ENCODE peak calls at places on chromosomes 11 and 22, in four cellular contexts. L, N, X and D are unnamed samples.

GRCh38 chr11:46886211-46886610 is 32.1 kb downstream of the LRP4 start:
- DNase-seq in X (no peak), N (no peak), L (no peak), D (no peak)

GRCh38 chr11:116792869-116793475 is 1.3 kb upstream of the APOA5 start:
- DNase-seq in X (no peak), L (no peak), N (no peak), D (no peak)

GRCh38 chr11:68302256-68303054 is 9.9 kb upstream of the LRP5 start:
- DNase-seq in L (no peak), X (no peak), N (peak; percentile 15), D (no peak)

GRCh38 chr11:116107229-116107628 is 603.0 kb upstream of the CADM1 start:
- DNase-seq in X (no peak), N (no peak), L (no peak), D (no peak)

GRCh38 chr11:129131361-129131760 is 60.8 kb downstream of the ARHGAP32 start:
- DNase-seq in N (no peak), X (no peak), L (no peak), D (no peak)

GRCh38 chr11:103907548-103908455 is 128.6 kb upstream of the DDI1 start:
- DNase-seq in L (no peak), N (no peak), X (no peak), D (peak; percentile 92)

GRCh38 chr11:44621140-44621681 is 55.7 kb downstream of the CD82 start:
- DNase-seq in N (peak; percentile 92), X (no peak), L (peak; percentile 70), D (peak; percentile 90)

GRCh38 chr11:65071907-65072630 is 11.8 kb downstream of the CDCA5 start:
- DNase-seq in N (no peak), X (no peak), L (no peak), D (no peak)

GRCh38 chr22:44341431-44342346 is 28.9 kb upstream of the SHISAL1 start:
- DNase-seq in N (peak; percentile 84), X (no peak), L (no peak), D (no peak)

GRCh38 chr22:32852346-32853251 is 51.1 kb downstream of the TIMP3 start:
- DNase-seq in N (peak; percentile 37), X (no peak), L (peak; percentile 73), D (no peak)

GRCh38 chr11:47589103-47589502 is 2.6 kb downstream of the FAM180B start:
- DNase-seq in X (no peak), N (no peak), L (no peak), D (no peak)

GRCh38 chr11:2586091-2586792 is 113.6 kb downstream of the KCNQ1OT1 start:
- DNase-seq in N (peak; percentile 19), X (no peak), L (no peak), D (peak; percentile 18)

GRCh38 chr11:79503028-79503427 is 62.2 kb upstream of the TENM4 start:
- DNase-seq in X (no peak), L (no peak), N (no peak), D (no peak)

GRCh38 chr11:128468106-128468505 is 119.3 kb downstream of the ETS1 start:
- DNase-seq in L (no peak), X (no peak), N (no peak), D (no peak)

GRCh38 chr11:116515666-116516184 is 257.1 kb downstream of the BUD13 start:
- DNase-seq in L (peak; percentile 50), X (no peak), N (no peak), D (no peak)

GRCh38 chr11:7548659-7549283 is 35.0 kb downstream of the PPFIBP2 start:
- DNase-seq in L (peak; percentile 22), N (no peak), X (no peak), D (no peak)

GRCh38 chr11:72836111-72836510 is 21.9 kb downstream of the ATG16L2 start:
- DNase-seq in N (no peak), X (no peak), L (no peak), D (no peak)

GRCh38 chr22:49351761-49352221 is 475.9 kb downstream of the BRD1 start:
- DNase-seq in L (no peak), X (no peak), N (peak; percentile 8), D (no peak)

GRCh38 chr11:123815116-123815515 is 9.0 kb upstream of the OR6M1 start:
- DNase-seq in N (no peak), L (no peak), X (no peak), D (no peak)

GRCh38 chr22:32542332-32543019 is 67.9 kb downstream of the FBXO7 start:
- DNase-seq in L (no peak), N (no peak), X (no peak), D (no peak)

GRCh38 chr11:102452461-102453285 is at the start of gene TMEM123:
- DNase-seq in L (peak; percentile 83), X (no peak), N (peak; percentile 93), D (peak; percentile 89)

GRCh38 chr22:28997342-28997741 is 64.3 kb downstream of the C22orf31 start:
- DNase-seq in L (no peak), N (no peak), X (no peak), D (no peak)

GRCh38 chr11:1126491-1126926 is 31.2 kb upstream of the MUC5AC start:
- DNase-seq in X (no peak), L (no peak), N (peak; percentile 8), D (no peak)

GRCh38 chr11:125724125-125724524 is 22.0 kb upstream of the PATE1 start:
- DNase-seq in L (no peak), N (no peak), X (no peak), D (peak; percentile 40)

GRCh38 chr22:49535527-49536125 is 292.0 kb downstream of the BRD1 start:
- DNase-seq in X (no peak), N (no peak), L (no peak), D (no peak)

GRCh38 chr11:2884424-2884815 is 1.2 kb downstream of the CDKN1C start:
- DNase-seq in X (no peak), L (no peak), N (peak; percentile 79), D (no peak)

DNA sequence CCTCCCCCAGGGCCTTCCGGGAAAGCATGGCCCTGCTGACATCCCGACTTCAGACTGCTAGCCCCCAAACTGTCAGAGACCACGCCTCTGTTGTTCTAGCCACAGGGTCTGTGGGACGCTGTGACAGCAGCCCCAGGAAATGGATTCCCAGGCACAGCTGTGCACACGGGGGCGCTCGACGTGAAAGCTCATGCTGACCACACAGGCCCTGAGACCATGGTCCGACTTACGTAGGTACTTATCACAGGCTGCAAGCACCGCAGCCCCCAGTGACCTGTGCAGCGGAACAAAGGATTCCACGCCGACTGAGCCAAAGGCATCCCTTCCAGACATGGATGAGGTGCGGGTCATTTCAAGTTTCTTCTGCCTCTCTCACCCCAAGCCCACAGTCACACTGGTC is 150.6 kb downstream of the CTTN start:
- DNase-seq in X (no peak), N (no peak), L (no peak), D (no peak)
- H3K9me3 ChIP-seq in X (no peaks in the 10 kb centered on the region), N (no peaks in the 10 kb centered on the region), L (no peaks in the 10 kb centered on the region), D (no peaks in the 10 kb centered on the region)

DNA sequence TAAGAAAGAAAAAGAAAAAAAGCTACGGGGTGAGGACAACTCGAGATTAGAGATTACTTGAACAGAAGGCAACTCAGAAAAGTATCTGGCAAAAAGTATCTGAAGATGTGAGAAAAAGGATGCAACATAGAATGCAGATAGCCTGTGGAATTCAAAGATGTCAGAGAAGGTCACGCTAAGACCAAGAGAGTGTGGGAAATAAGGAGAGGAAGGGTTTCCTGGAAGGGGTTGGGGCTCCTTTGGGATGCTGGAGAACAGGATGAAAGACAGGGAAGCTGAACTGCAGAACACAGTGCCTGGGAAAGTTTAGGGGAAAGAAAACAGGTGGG is 1.2 kb downstream of the GUCY1A2 start:
- DNase-seq in X (no peak), L (no peak), N (no peak), D (no peak)
- H3K4me3 ChIP-seq in X (no peak overlapping the region), L (peak overlapping the region; percentile 47), N (peak overlapping the region; percentile 73), D (peak overlapping the region; percentile 69)

DNA sequence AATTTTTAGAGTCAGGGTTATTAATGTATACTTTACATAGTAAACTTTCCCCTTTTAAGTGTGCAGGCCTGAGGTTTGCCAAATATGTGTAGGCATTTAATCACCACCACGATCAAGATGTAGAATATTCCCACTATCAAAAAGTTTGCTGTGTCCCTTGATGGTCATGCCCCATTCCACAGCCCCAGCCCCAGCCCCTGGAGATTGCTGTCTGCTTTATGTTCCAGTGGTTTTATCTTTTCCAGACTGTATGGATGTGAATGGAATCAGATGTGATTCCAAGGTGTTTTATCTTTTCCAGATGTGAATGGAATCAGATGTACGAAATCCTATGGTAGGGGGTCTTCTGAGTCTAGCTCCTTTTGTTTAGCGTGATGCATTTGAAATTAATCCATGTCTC is 93.1 kb upstream of the B3GAT1 start:
- DNase-seq in X (no peak), N (peak; percentile 54), L (no peak), D (no peak)
- H3K9me3 ChIP-seq in X (no peaks in the 10 kb centered on the region), N (no peaks in the 10 kb centered on the region), L (no peaks in the 10 kb centered on the region), D (no peaks in the 10 kb centered on the region)

DNA sequence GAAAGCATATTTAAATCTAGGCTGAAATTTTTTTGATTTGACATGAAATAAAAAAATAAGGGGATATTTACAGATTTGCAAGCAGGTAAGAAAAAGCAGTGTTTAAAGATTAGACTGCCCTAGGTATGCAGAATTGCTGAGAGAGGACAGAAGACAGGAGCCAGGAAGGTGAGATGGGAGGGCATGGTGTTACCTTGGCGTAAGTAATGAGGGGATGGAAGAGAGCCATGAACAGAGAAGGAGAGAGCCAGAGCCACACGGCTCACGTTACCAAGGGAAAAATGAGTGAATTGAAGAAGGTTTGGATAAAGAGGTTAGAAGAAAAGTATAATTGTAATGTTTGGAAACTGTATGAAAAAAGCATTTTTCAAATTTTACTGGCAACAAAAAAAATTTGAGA is 904.3 kb downstream of the OPCML start:
- DNase-seq in X (no peak), L (no peak), N (no peak), D (no peak)
- H3K4me3 ChIP-seq in X (no peak overlapping the region), L (no peak overlapping the region), N (no peak overlapping the region), D (no peak overlapping the region)

DNA sequence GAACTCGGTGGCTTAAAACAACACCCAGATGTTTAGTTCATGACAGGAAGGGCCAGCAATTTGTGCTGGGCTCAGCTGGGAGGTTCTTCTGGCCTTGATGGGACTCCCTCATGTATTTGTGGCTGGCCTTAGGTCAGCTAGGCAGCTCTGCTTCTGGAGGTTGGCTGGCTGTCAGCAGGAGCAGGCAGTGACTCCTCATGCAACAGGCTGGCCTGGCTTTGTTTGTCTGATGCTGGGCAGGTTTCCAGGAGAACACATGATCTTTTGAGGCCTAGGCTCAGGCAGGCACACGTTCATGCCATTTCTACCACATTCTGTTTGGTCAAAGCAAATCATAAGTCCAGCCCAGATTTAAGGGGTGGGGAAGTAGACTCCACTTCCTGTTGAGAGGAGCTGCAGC is 571.2 kb downstream of the TBC1D22A start:
- DNase-seq in N (no peak), X (no peak), L (no peak), D (peak; percentile 27)
- H3K9me3 ChIP-seq in N (no peaks in the 10 kb centered on the region), X (no peaks in the 10 kb centered on the region), L (no peaks in the 10 kb centered on the region), D (no peaks in the 10 kb centered on the region)

GRCh38 chr11:122494171-122494570 is 161.4 kb upstream of the UBASH3B start:
- DNase-seq in X (no peak), L (no peak), N (no peak), D (no peak)
- H3K4me3 ChIP-seq in X (no peak overlapping the region), L (no peak overlapping the region), N (no peak overlapping the region), D (no peak overlapping the region)

DNA sequence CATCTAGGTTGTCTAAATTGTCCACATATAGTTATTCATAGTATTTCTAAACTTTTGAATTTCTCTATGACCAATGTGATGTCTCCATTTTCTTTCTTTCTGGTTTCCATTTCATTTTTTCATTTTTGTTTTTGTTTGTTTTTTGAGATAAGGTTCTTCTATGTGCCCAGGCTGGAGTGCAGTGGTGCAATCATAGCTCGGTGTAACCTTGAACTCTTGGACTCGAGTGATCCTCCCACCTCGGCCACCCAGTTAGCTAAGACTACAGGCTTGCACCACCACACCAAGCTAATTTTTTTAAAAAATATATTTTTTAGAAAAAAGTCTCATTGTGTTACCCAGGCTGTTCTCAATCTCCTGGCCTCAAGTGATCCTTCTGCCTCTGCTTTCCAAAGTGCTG is 8.2 kb downstream of the GSTT4 start:
- DNase-seq in N (no peak), X (no peak), L (no peak), D (no peak)
- H3K9me3 ChIP-seq in N (no peaks in the 10 kb centered on the region), X (no peaks in the 10 kb centered on the region), L (no peaks in the 10 kb centered on the region), D (no peaks in the 10 kb centered on the region)